ENCODE peak calls at places on chromosome 4, in four cellular contexts. Q is activated naive CD4-positive, alpha-beta T cell treated with anti-CD3 and anti-CD28 coated beads for 36 hours; D is anterior cingulate cortex; L is ureter. O is an unnamed sample.

GRCh38 chr4:76803522-76803921 is 94.4 kb downstream of the SOWAHB start:
- DNase-seq in D (no peak), Q (no peak), L (no peak), O (no peak)

GRCh38 chr4:12403175-12403574 is 974.5 kb upstream of the HS3ST1 start:
- DNase-seq in D (no peak), Q (no peak), L (no peak), O (no peak)

GRCh38 chr4:3607690-3608514 is 75.7 kb upstream of the LRPAP1 start:
- DNase-seq in Q (no peak), D (no peak), L (no peak), O (no peak)

GRCh38 chr4:1072830-1073446 is 40.4 kb downstream of the RNF212 start:
- DNase-seq in D (peak; percentile 24), L (no peak), Q (peak; percentile 75), O (peak; percentile 48)

GRCh38 chr4:96845798-96846197 is 1005.9 kb downstream of the PDHA2 start:
- DNase-seq in D (no peak), L (no peak), Q (no peak), O (no peak)

GRCh38 chr4:147755567-147756295 is 23.8 kb downstream of the ARHGAP10 start:
- DNase-seq in D (no peak), L (no peak), Q (no peak), O (no peak)

GRCh38 chr4:26807330-26807729 is 53.3 kb upstream of the STIM2 start:
- DNase-seq in Q (no peak), D (no peak), L (no peak), O (no peak)

GRCh38 chr4:147683172-147683571 is 791 bp downstream of the PRMT9 start:
- DNase-seq in L (no peak), D (no peak), Q (peak; percentile 23), O (no peak)

GRCh38 chr4:131450572-131451209 is 1698.4 kb upstream of the PCDH10 start:
- DNase-seq in Q (no peak), D (no peak), L (no peak), O (no peak)